ENCODE peak calls at places on chromosomes 5 and 9, in ten cellular contexts. L, W, P, D, E, M, Q, Y, T and V are unnamed samples.

GRCh38 chr5:7087719-7088297 is 308.1 kb upstream of the ADCY2 start:
- DNase-seq in P (no peak), Q (no peak), E (no peak), T (peak), W (no peak), M (no peak), L (no peak), D (no peak), Y (no peak), V (no peak)

GRCh38 chr5:50709471-50709870 is 43.0 kb downstream of the PARP8 start:
- DNase-seq in P (peak), Q (no peak), E (peak), D (no peak), Y (no peak), M (peak), W (no peak), L (no peak), T (no peak), V (peak)

GRCh38 chr5:1278656-1279442 is 16.0 kb downstream of the TERT start:
- DNase-seq in M (no peak), P (no peak), T (no peak), Y (no peak), E (no peak), W (no peak), D (peak), Q (no peak), L (no peak), V (peak)

GRCh38 chr5:171702391-171702790 is 83.2 kb upstream of the SMIM23 start:
- DNase-seq in E (no peak), M (no peak), P (no peak), W (no peak), D (no peak), T (no peak), L (no peak), Q (no peak), Y (no peak), V (no peak)

GRCh38 chr5:68415177-68416085 is 199.9 kb downstream of the PIK3R1 start:
- DNase-seq in W (no peak), L (no peak), E (no peak), M (peak), T (no peak), Q (no peak), Y (no peak), D (no peak), P (no peak), V (no peak)

GRCh38 chr5:175246242-175246891 is 197.6 kb downstream of the DRD1 start:
- DNase-seq in Q (no peak), D (no peak), T (no peak), E (peak), M (peak), W (no peak), L (no peak), Y (no peak), P (peak), V (peak)

GRCh38 chr5:56525117-56525516 is 290.2 kb upstream of the MAP3K1 start:
- DNase-seq in L (no peak), D (no peak), W (no peak), P (no peak), Y (peak), T (peak), E (peak), M (peak), Q (no peak), V (no peak)

GRCh38 chr9:89476546-89476945 is 21.4 kb downstream of the SEMA4D start:
- DNase-seq in P (no peak), Y (no peak), W (no peak), L (no peak), D (no peak), Q (no peak), T (no peak), E (no peak), M (no peak), V (no peak)

GRCh38 chr9:136107155-136107952 is 11.3 kb downstream of the TMEM250 start:
- DNase-seq in E (no peak), T (peak), W (peak), M (no peak), P (no peak), Q (no peak), D (no peak), L (no peak), Y (peak), V (no peak)

GRCh38 chr5:146877783-146878470 is 630 bp downstream of the PPP2R2B start:
- DNase-seq in T (peak), Q (peak), M (peak), P (peak), L (no peak), D (no peak), Y (peak), W (no peak), E (peak), V (no peak)

GRCh38 chr9:134378901-134379338 is 52.7 kb downstream of the RXRA start:
- DNase-seq in D (peak), P (peak), Y (peak), T (peak), Q (no peak), W (no peak), L (peak), M (peak), E (peak), V (peak)

GRCh38 chr5:148976569-148977321 is 86.1 kb downstream of the SH3TC2 start:
- DNase-seq in W (no peak), P (peak), M (peak), L (no peak), Q (no peak), D (no peak), E (no peak), Y (no peak), T (no peak), V (peak)

GRCh38 chr9:129852575-129852974 is 17.3 kb downstream of the USP20 start:
- DNase-seq in T (no peak), Y (no peak), E (peak), Q (no peak), W (no peak), L (no peak), D (no peak), P (no peak), M (no peak), V (no peak)

GRCh38 chr5:104764197-104764596 is 1201.6 kb upstream of the NUDT12 start:
- DNase-seq in M (no peak), L (no peak), W (no peak), P (no peak), D (no peak), Q (no peak), T (no peak), E (no peak), Y (no peak), V (no peak)

GRCh38 chr9:126975327-126976059 is 60.9 kb downstream of the RALGPS1 start:
- DNase-seq in M (no peak), Q (no peak), W (no peak), L (no peak), T (no peak), P (no peak), Y (no peak), E (no peak), D (no peak), V (no peak)

GRCh38 chr5:160565376-160565775 is 143.7 kb downstream of the PTTG1 start:
- DNase-seq in W (no peak), M (no peak), L (no peak), D (no peak), P (no peak), Q (no peak), Y (no peak), T (no peak), E (no peak), V (no peak)

GRCh38 chr5:62258654-62259053 is 47.4 kb upstream of the KIF2A start:
- DNase-seq in W (no peak), P (no peak), Y (no peak), M (no peak), Q (no peak), D (no peak), E (no peak), L (no peak), T (no peak), V (no peak)

GRCh38 chr5:98905857-98906688 is 22.7 kb downstream of the CHD1 start:
- DNase-seq in M (peak), W (no peak), Q (no peak), Y (no peak), L (no peak), D (no peak), T (no peak), E (peak), P (peak), V (peak)

GRCh38 chr9:26264709-26265601 is 586.7 kb upstream of the TUSC1 start:
- DNase-seq in W (no peak), D (no peak), Y (no peak), P (peak), M (peak), E (peak), L (no peak), T (no peak), Q (no peak), V (peak)

GRCh38 chr9:114719290-114719689 is 37.3 kb upstream of the TEX48 start:
- DNase-seq in L (no peak), Y (no peak), T (no peak), M (no peak), Q (no peak), P (no peak), D (no peak), E (peak), W (no peak), V (no peak)

GRCh38 chr9:117734523-117735314 is 30.5 kb downstream of the TLR4 start:
- DNase-seq in P (peak), D (no peak), T (no peak), Q (no peak), E (no peak), Y (no peak), W (no peak), M (peak), L (no peak), V (peak)

GRCh38 chr5:112757468-112758208 is 20.0 kb downstream of the APC start:
- DNase-seq in P (peak), D (no peak), T (no peak), Q (no peak), L (no peak), W (no peak), E (peak), M (peak), Y (no peak), V (peak)

GRCh38 chr9:91865041-91865440 is 85.0 kb downstream of the ROR2 start:
- DNase-seq in Q (no peak), L (no peak), Y (no peak), W (no peak), P (no peak), D (no peak), T (no peak), M (no peak), E (no peak), V (no peak)

GRCh38 chr5:35681911-35682310 is 64.2 kb downstream of the SPEF2 start:
- DNase-seq in L (no peak), Y (no peak), P (no peak), M (no peak), W (no peak), T (no peak), D (no peak), Q (no peak), E (no peak), V (no peak)
- TF ChIP-seq CTCF in L (no peak), Y (no peak), P (no peak), M (no peak), W (no peak), T (no peak), D (no peak), Q (no peak), E (no peak), V (no peak)

GRCh38 chr9:101486693-101487442 is 46.8 kb upstream of the RNF20 start:
- DNase-seq in D (peak), T (peak), Y (peak), E (peak), P (peak), L (peak), Q (peak), W (no peak), M (peak), V (peak)
- TF ChIP-seq CTCF in D (no peak), T (peak), Y (no peak), E (no peak), P (peak), L (no peak), Q (peak), W (no peak), M (peak), V (peak)

GRCh38 chr5:138464388-138465287 is 641 bp upstream of the EGR1 start:
- DNase-seq in W (peak), E (peak), L (peak), Y (peak), Q (peak), T (peak), M (peak), P (peak), D (peak), V (peak)

GRCh38 chr5:138461343-138462125 is 3.7 kb upstream of the EGR1 start:
- DNase-seq in Q (no peak), P (peak), L (no peak), T (no peak), D (no peak), E (peak), W (no peak), Y (no peak), M (peak), V (peak)

GRCh38 chr5:138465288-138466057 is at the start of gene EGR1:
- DNase-seq in Y (peak), E (peak), D (peak), W (peak), T (peak), P (peak), L (peak), M (peak), Q (peak), V (peak)

GRCh38 chr5:138464018-138464387 is 1.3 kb upstream of the EGR1 start:
- DNase-seq in P (peak), E (peak), M (peak), W (peak), Q (peak), L (peak), D (peak), T (peak), Y (peak), V (peak)

GRCh38 chr5:138463335-138464017 is 1.8 kb upstream of the EGR1 start:
- DNase-seq in T (peak), Y (peak), L (no peak), M (peak), E (no peak), Q (no peak), D (no peak), P (peak), W (no peak), V (no peak)
- TF ChIP-seq CTCF in T (no peak), Y (peak), L (no peak), M (peak), E (peak), Q (no peak), D (no peak), P (peak), W (no peak), V (no peak)

GRCh38 chr9:88387733-88388202 is 476 bp upstream of the SPIN1 start:
- DNase-seq in D (peak), L (peak), E (peak), W (peak), P (peak), Q (no peak), Y (peak), M (peak), T (peak), V (peak)

GRCh38 chr9:88388886-88389617 is 808 bp downstream of the SPIN1 start:
- DNase-seq in W (peak), L (peak), D (peak), P (peak), T (peak), Y (no peak), M (peak), Q (peak), E (peak), V (peak)

GRCh38 chr9:88390371-88390990 is 2.2 kb downstream of the SPIN1 start:
- DNase-seq in L (no peak), P (peak), Y (no peak), W (no peak), D (no peak), T (no peak), M (peak), E (no peak), Q (no peak), V (no peak)

GRCh38 chr9:88387035-88387732 is 1.1 kb upstream of the SPIN1 start:
- DNase-seq in M (no peak), Y (peak), D (peak), P (peak), L (peak), T (peak), E (peak), W (no peak), Q (no peak), V (peak)

DNA sequence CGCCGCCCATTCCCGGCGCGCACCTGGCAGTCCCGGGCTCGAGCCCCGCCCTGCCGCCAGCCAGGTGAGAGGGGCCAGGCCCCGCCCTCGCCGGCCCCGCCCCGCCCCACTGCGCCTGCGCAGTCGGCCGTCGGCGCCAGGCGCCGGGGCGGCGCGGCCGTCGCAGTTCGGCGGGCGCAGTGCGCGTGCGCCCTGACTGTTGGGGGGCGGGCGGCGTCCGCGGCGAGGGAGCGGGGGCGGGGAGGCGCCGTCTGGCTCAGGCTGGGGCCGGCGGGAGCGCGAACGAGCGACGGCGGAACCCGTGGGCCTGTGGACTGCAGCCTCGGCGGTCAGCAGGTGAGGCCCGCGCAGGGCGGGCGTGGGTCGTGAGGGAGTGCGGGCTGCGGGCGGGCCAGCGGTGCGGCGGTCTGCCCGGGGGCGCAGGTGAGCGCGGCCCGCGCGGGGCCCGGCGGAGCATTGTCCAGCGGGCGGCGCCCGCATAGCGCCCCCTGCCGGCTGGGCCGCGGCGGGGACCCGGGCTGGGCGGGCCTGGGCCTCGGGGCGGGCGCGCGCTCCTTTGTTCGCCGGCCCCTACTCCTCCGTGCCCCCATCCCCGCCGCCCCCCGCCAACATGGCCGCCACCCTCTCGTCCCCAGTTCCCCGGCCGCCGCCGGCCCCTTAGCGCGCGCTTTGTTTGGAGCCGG is at the start of gene SPIN1:
- DNase-seq in T (peak), L (peak), Y (peak), E (peak), W (peak), P (peak), M (peak), D (peak), Q (peak), V (peak)
- TF ChIP-seq CTCF in T (peak), L (peak), Y (no peak), E (peak), W (peak), P (peak), M (no peak), D (peak), Q (peak), V (peak)

GRCh38 chr5:174046558-174046957 is 1.1 kb downstream of the NSG2 start:
- DNase-seq in D (no peak), L (no peak), M (no peak), E (no peak), T (no peak), Y (no peak), W (no peak), Q (no peak), P (no peak), V (no peak)

GRCh38 chr5:174044451-174044850 is 1.1 kb upstream of the NSG2 start:
- DNase-seq in Y (no peak), W (no peak), E (no peak), L (no peak), T (no peak), P (no peak), M (no peak), D (no peak), Q (no peak), V (no peak)

GRCh38 chr5:174044855-174045254 is 651 bp upstream of the NSG2 start:
- DNase-seq in M (no peak), P (no peak), E (no peak), Q (no peak), D (no peak), L (no peak), Y (no peak), W (no peak), T (no peak), V (no peak)

GRCh38 chr5:174047472-174047871 is 2.0 kb downstream of the NSG2 start:
- DNase-seq in W (no peak), P (no peak), D (no peak), Q (no peak), Y (no peak), L (no peak), M (no peak), T (no peak), E (no peak), V (no peak)

DNA sequence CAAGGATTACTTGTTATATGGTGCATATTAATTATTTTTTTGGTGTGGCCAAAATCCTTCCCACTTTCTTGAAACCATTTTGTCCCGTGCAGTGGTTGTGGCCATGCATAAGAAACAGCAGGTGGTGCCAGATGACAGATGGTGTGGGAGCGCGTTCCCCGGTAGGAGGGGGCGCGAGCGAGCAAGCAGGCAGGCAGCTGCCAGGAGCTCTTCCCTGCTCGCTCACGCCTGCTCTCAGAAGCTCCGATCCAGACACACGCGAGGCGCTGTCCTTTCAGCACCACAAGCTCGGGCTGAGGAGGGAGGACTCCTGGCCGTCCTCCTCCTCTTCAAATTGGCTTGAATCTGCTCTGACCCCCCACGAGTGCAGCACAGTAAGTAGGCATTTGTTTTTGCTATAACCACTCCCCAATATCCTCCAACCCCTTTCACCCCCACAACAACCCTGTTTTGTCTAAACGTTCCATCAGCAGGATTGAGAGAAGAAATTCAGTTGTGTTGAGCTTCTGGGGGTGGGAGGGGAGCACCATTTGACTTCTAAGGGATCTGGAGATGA is at the start of gene NSG2:
- DNase-seq in E (peak), Q (peak), D (peak), M (peak), W (no peak), Y (peak), L (peak), T (peak), P (peak), V (peak)
- TF ChIP-seq CTCF in E (peak), Q (peak), D (peak), M (peak), W (no peak), Y (peak), L (peak), T (peak), P (peak), V (peak)

GRCh38 chr5:11075010-11075860 is 314.2 kb upstream of the DAP start:
- DNase-seq in Q (no peak), M (no peak), W (no peak), D (no peak), T (no peak), L (no peak), E (no peak), Y (no peak), P (no peak), V (no peak)
- TF ChIP-seq CTCF in Q (peak), M (no peak), W (no peak), D (no peak), T (no peak), L (no peak), E (no peak), Y (no peak), P (no peak), V (peak)